ENCODE peak calls at places on chromosomes 7 and 10, in nine cellular contexts. P, W, S, Q, R, Z, M, C and Y are unnamed samples.

GRCh38 chr10:6119423-6119822 is 30.6 kb downstream of the RBM17 start:
- DNase-seq in Q (no peak), S (no peak), W (peak), Z (no peak), R (no peak), M (no peak), P (no peak), C (no peak), Y (no peak)

GRCh38 chr10:23412223-23412622 is 26.7 kb upstream of the OTUD1 start:
- DNase-seq in M (no peak), Q (no peak), S (no peak), Z (no peak), P (no peak), R (no peak), W (no peak), C (no peak), Y (no peak)

GRCh38 chr7:138092486-138093028 is 16.3 kb downstream of the AKR1D1 start:
- DNase-seq in Z (no peak), W (no peak), Q (no peak), C (no peak), S (no peak), P (no peak), R (no peak), M (no peak), Y (no peak)

GRCh38 chr7:98276241-98276761 is 5.2 kb upstream of the BRI3 start:
- DNase-seq in M (no peak), C (no peak), Q (no peak), P (no peak), R (no peak), Z (no peak), S (no peak), W (no peak), Y (no peak)

GRCh38 chr7:2637505-2638223 is 5.9 kb downstream of the TTYH3 start:
- DNase-seq in W (peak), S (no peak), Z (no peak), Q (peak), M (no peak), R (no peak), P (no peak), C (no peak), Y (peak)

GRCh38 chr7:159098795-159099194 is 45.9 kb downstream of the VIPR2 start:
- DNase-seq in W (no peak), P (peak), Z (no peak), R (no peak), M (no peak), S (no peak), C (no peak), Q (peak), Y (no peak)

GRCh38 chr7:139775829-139776266 is 1.9 kb downstream of the HIPK2 start:
- DNase-seq in P (peak), Q (peak), W (peak), Z (peak), R (no peak), S (peak), C (no peak), M (peak), Y (peak)

GRCh38 chr10:119281581-119282071 is 74.3 kb downstream of the GRK5 start:
- DNase-seq in Z (peak), P (no peak), M (no peak), R (no peak), S (no peak), Q (no peak), W (peak), C (no peak), Y (no peak)

GRCh38 chr7:90345548-90346319 is 782 bp upstream of the GTPBP10 start:
- DNase-seq in S (no peak), P (no peak), C (no peak), Q (peak), W (no peak), M (no peak), Z (no peak), R (no peak), Y (peak)

GRCh38 chr7:82128546-82128945 is 315.0 kb downstream of the CACNA2D1 start:
- DNase-seq in M (no peak), W (no peak), P (no peak), R (no peak), Z (no peak), S (no peak), C (no peak), Q (no peak), Y (no peak)

GRCh38 chr7:3955751-3956696 is 655.0 kb downstream of the SDK1 start:
- DNase-seq in W (no peak), R (no peak), Z (peak), Q (no peak), S (peak), P (no peak), C (no peak), M (no peak), Y (no peak)

GRCh38 chr7:44650772-44651171 is 44.3 kb downstream of the OGDH start:
- DNase-seq in R (no peak), M (no peak), P (no peak), W (no peak), Q (no peak), Z (no peak), C (no peak), S (no peak), Y (no peak)

GRCh38 chr7:157406971-157407370 is 70.2 kb downstream of the DNAJB6 start:
- DNase-seq in P (no peak), Z (no peak), C (no peak), Q (no peak), S (no peak), R (no peak), W (no peak), M (no peak), Y (no peak)

GRCh38 chr7:140231779-140232491 is 55.2 kb upstream of the KDM7A start:
- DNase-seq in P (no peak), R (no peak), Z (no peak), W (peak), C (no peak), M (no peak), S (no peak), Q (peak), Y (peak)

GRCh38 chr10:110420401-110421193 is 77.1 kb upstream of the DUSP5 start:
- DNase-seq in W (no peak), S (no peak), P (no peak), M (no peak), Q (no peak), C (no peak), R (no peak), Z (peak), Y (peak)

GRCh38 chr7:13336227-13336626 is 648.8 kb downstream of the ARL4A start:
- DNase-seq in C (no peak), S (no peak), W (no peak), M (no peak), Z (no peak), R (no peak), Q (no peak), P (no peak), Y (no peak)

GRCh38 chr10:131655101-131655849 is 245.5 kb upstream of the PPP2R2D start:
- DNase-seq in M (no peak), C (no peak), S (no peak), Q (no peak), R (no peak), Z (no peak), P (peak), W (no peak), Y (no peak)

GRCh38 chr7:155361363-155361680 is 63.6 kb downstream of the INSIG1 start:
- DNase-seq in W (no peak), P (peak), S (no peak), M (no peak), C (no peak), Z (no peak), R (no peak), Q (no peak), Y (no peak)

GRCh38 chr7:144848078-144848477 is 12.2 kb upstream of the TPK1 start:
- DNase-seq in S (no peak), Q (no peak), C (no peak), M (no peak), Z (no peak), P (no peak), R (no peak), W (no peak), Y (no peak)

GRCh38 chr10:78547905-78548304 is 514.2 kb downstream of the RPS24 start:
- DNase-seq in P (no peak), Q (no peak), S (no peak), M (no peak), W (no peak), Z (no peak), R (no peak), C (no peak), Y (no peak)

GRCh38 chr7:7077945-7078344 is 104.4 kb upstream of the C1GALT1 start:
- DNase-seq in M (no peak), Z (no peak), Q (no peak), W (no peak), S (no peak), R (no peak), C (no peak), P (no peak), Y (no peak)

GRCh38 chr7:94643771-94644545 is 12.0 kb downstream of the SGCE start:
- DNase-seq in C (no peak), M (no peak), R (no peak), Z (no peak), P (no peak), S (no peak), Q (no peak), W (no peak), Y (no peak)

GRCh38 chr7:149495785-149496641 is 1.6 kb downstream of the ZNF746 start:
- DNase-seq in Z (peak), Q (peak), P (no peak), R (no peak), S (peak), W (peak), C (no peak), M (no peak), Y (no peak)

GRCh38 chr7:5430612-5430947 is 6.9 kb upstream of the TNRC18 start:
- DNase-seq in M (no peak), S (no peak), Z (no peak), C (no peak), R (no peak), P (no peak), Q (no peak), W (no peak), Y (no peak)

GRCh38 chr10:84026821-84027257 is 112.5 kb upstream of the GHITM start:
- DNase-seq in P (no peak), Z (peak), C (no peak), S (no peak), M (peak), Q (peak), W (no peak), R (no peak), Y (no peak)

GRCh38 chr7:41315764-41316163 is 387.1 kb downstream of the INHBA start:
- DNase-seq in M (peak), Z (no peak), W (no peak), Q (peak), P (no peak), S (no peak), R (no peak), C (no peak), Y (peak)

GRCh38 chr10:34254596-34254995 is 560.5 kb downstream of the PARD3 start:
- DNase-seq in Q (no peak), W (no peak), R (no peak), P (no peak), M (no peak), C (no peak), Z (peak), S (no peak), Y (no peak)

GRCh38 chr10:125144693-125145623 is 15.4 kb downstream of the CTBP2 start:
- DNase-seq in Q (no peak), S (no peak), M (peak), R (no peak), C (no peak), P (no peak), Z (peak), W (no peak), Y (no peak)

GRCh38 chr7:135923700-135924261 is 53.4 kb downstream of the MTPN start:
- DNase-seq in S (peak), Q (no peak), W (no peak), M (no peak), P (no peak), R (no peak), Z (no peak), C (no peak), Y (no peak)

GRCh38 chr7:150594817-150595216 is 27.6 kb downstream of the GIMAP4 start:
- DNase-seq in W (no peak), Z (no peak), C (no peak), M (no peak), Q (no peak), R (no peak), S (no peak), P (no peak), Y (no peak)

GRCh38 chr10:30701471-30702173 is 72.1 kb upstream of the LYZL2 start:
- DNase-seq in M (no peak), W (no peak), Z (no peak), S (no peak), P (no peak), Q (peak), C (peak), R (peak), Y (peak)

GRCh38 chr10:3465406-3465891 is 292.9 kb upstream of the PITRM1 start:
- DNase-seq in M (no peak), S (no peak), R (no peak), Q (peak), C (no peak), Z (no peak), W (no peak), P (no peak), Y (peak)

GRCh38 chr10:69527961-69528360 is 45.3 kb downstream of the NEUROG3 start:
- DNase-seq in C (no peak), S (no peak), R (no peak), P (no peak), W (no peak), M (no peak), Z (no peak), Q (no peak), Y (no peak)